ENCODE peak calls at places on chromosomes 6 and 20, in nine cellular contexts. One of them, this sample, is unnamed.

GRCh38 chr6:138093632-138094031 is 13.6 kb downstream of the PERP start:
- DNase-seq in K562: no peak
- DNase-seq in HepG2: no peak
- DNase-seq in HCT116: no peak
- DNase-seq in A549: no peak
- DNase-seq in SK-N-SH: no peak
- DNase-seq in GM23338: no peak
- DNase-seq in GM12878: no peak
- DNase-seq in Panc1: no peak
- DNase-seq in this sample: no peak

GRCh38 chr6:84139311-84139710 is 88.1 kb downstream of the CEP162 start:
- DNase-seq in HCT116: no peak
- DNase-seq in K562: no peak
- DNase-seq in GM23338: no peak
- DNase-seq in SK-N-SH: no peak
- DNase-seq in GM12878: no peak
- DNase-seq in HepG2: no peak
- DNase-seq in Panc1: no peak
- DNase-seq in A549: no peak
- DNase-seq in this sample: no peak

GRCh38 chr20:50600281-50600895 is 90.2 kb downstream of the PTPN1 start:
- DNase-seq in HepG2: no peak
- DNase-seq in K562: no peak
- DNase-seq in HCT116: no peak
- DNase-seq in GM23338: no peak
- DNase-seq in A549: no peak
- DNase-seq in SK-N-SH: no peak
- DNase-seq in GM12878: no peak
- DNase-seq in Panc1: no peak
- DNase-seq in this sample: no peak

GRCh38 chr20:64165866-64166600 is 1.8 kb downstream of the MYT1 start:
- DNase-seq in Panc1: no peak
- DNase-seq in HepG2: no peak
- DNase-seq in SK-N-SH: peak
- DNase-seq in GM12878: no peak
- DNase-seq in HCT116: no peak
- DNase-seq in A549: no peak
- DNase-seq in GM23338: no peak
- DNase-seq in K562: no peak
- DNase-seq in this sample: no peak

GRCh38 chr20:63743210-63743970 is 3.8 kb downstream of the SLC2A4RG start:
- DNase-seq in K562: no peak
- DNase-seq in GM23338: no peak
- DNase-seq in HepG2: no peak
- DNase-seq in GM12878: no peak
- DNase-seq in SK-N-SH: no peak
- DNase-seq in A549: no peak
- DNase-seq in Panc1: no peak
- DNase-seq in HCT116: no peak
- DNase-seq in this sample: no peak

GRCh38 chr20:64133951-64134407 is 26.6 kb upstream of the NPBWR2 start:
- DNase-seq in GM12878: no peak
- DNase-seq in SK-N-SH: peak
- DNase-seq in A549: no peak
- DNase-seq in Panc1: no peak
- DNase-seq in K562: no peak
- DNase-seq in HepG2: no peak
- DNase-seq in GM23338: peak
- DNase-seq in HCT116: no peak
- DNase-seq in this sample: peak

GRCh38 chr20:22946594-22946993 is 88.5 kb upstream of the SSTR4 start:
- DNase-seq in SK-N-SH: no peak
- DNase-seq in GM23338: no peak
- DNase-seq in HCT116: no peak
- DNase-seq in K562: no peak
- DNase-seq in GM12878: no peak
- DNase-seq in Panc1: no peak
- DNase-seq in A549: no peak
- DNase-seq in HepG2: no peak
- DNase-seq in this sample: no peak

GRCh38 chr20:8721098-8721497 is 347.8 kb upstream of the PLCB4 start:
- DNase-seq in HCT116: peak
- DNase-seq in GM23338: peak
- DNase-seq in Panc1: peak
- DNase-seq in SK-N-SH: peak
- DNase-seq in HepG2: peak
- DNase-seq in K562: no peak
- DNase-seq in A549: peak
- DNase-seq in GM12878: peak
- DNase-seq in this sample: no peak

GRCh38 chr20:62358728-62359490 is 8.2 kb downstream of the LAMA5 start:
- DNase-seq in SK-N-SH: no peak
- DNase-seq in Panc1: no peak
- DNase-seq in K562: peak
- DNase-seq in A549: no peak
- DNase-seq in GM23338: no peak
- DNase-seq in HepG2: no peak
- DNase-seq in HCT116: no peak
- DNase-seq in GM12878: no peak
- DNase-seq in this sample: no peak

GRCh38 chr6:75349262-75349984 is 64.8 kb upstream of the TMEM30A start:
- DNase-seq in SK-N-SH: peak
- DNase-seq in HCT116: no peak
- DNase-seq in GM12878: no peak
- DNase-seq in Panc1: no peak
- DNase-seq in HepG2: no peak
- DNase-seq in K562: peak
- DNase-seq in GM23338: peak
- DNase-seq in A549: no peak
- DNase-seq in this sample: no peak
- H3K27ac ChIP-seq in SK-N-SH: no peak
- H3K27ac ChIP-seq in HCT116: no peak
- H3K27ac ChIP-seq in GM12878: no peak
- H3K27ac ChIP-seq in Panc1: peak
- H3K27ac ChIP-seq in HepG2: no peak
- H3K27ac ChIP-seq in K562: no peak
- H3K27ac ChIP-seq in GM23338: peak
- H3K27ac ChIP-seq in A549: no peak
- H3K27ac ChIP-seq in this sample: no peak

GRCh38 chr6:111193156-111193555 is 105.9 kb downstream of the SLC16A10 start:
- DNase-seq in GM12878: no peak
- DNase-seq in SK-N-SH: no peak
- DNase-seq in GM23338: no peak
- DNase-seq in HCT116: no peak
- DNase-seq in Panc1: no peak
- DNase-seq in K562: no peak
- DNase-seq in A549: no peak
- DNase-seq in HepG2: no peak
- DNase-seq in this sample: no peak
- TF ChIP-seq REST in GM12878: no peak
- TF ChIP-seq REST in SK-N-SH: no peak
- TF ChIP-seq REST in GM23338: no peak
- TF ChIP-seq REST in HCT116: no peak
- TF ChIP-seq REST in Panc1: no peak
- TF ChIP-seq REST in K562: no peak
- TF ChIP-seq REST in A549: no peak
- TF ChIP-seq REST in HepG2: no peak
- TF ChIP-seq REST in this sample: no peak

GRCh38 chr20:3818155-3819151 is 1.9 kb upstream of the AP5S1 start:
- DNase-seq in GM12878: no peak
- DNase-seq in K562: peak
- DNase-seq in SK-N-SH: peak
- DNase-seq in HepG2: peak
- DNase-seq in GM23338: peak
- DNase-seq in Panc1: peak
- DNase-seq in A549: peak
- DNase-seq in HCT116: peak
- DNase-seq in this sample: peak
- TF ChIP-seq CTCF in GM12878: peak
- TF ChIP-seq CTCF in K562: peak
- TF ChIP-seq CTCF in SK-N-SH: peak
- TF ChIP-seq CTCF in HepG2: peak
- TF ChIP-seq CTCF in GM23338: peak
- TF ChIP-seq CTCF in Panc1: peak
- TF ChIP-seq CTCF in A549: peak
- TF ChIP-seq CTCF in HCT116: peak
- TF ChIP-seq CTCF in this sample: peak

GRCh38 chr6:108652375-108652774 is 91.7 kb downstream of the FOXO3 start:
- DNase-seq in SK-N-SH: no peak
- DNase-seq in A549: no peak
- DNase-seq in K562: no peak
- DNase-seq in GM12878: no peak
- DNase-seq in GM23338: no peak
- DNase-seq in HepG2: no peak
- DNase-seq in Panc1: no peak
- DNase-seq in HCT116: no peak
- DNase-seq in this sample: no peak
- H3K27ac ChIP-seq in SK-N-SH: peak
- H3K27ac ChIP-seq in A549: no peak
- H3K27ac ChIP-seq in K562: no peak
- H3K27ac ChIP-seq in GM12878: no peak
- H3K27ac ChIP-seq in GM23338: no peak
- H3K27ac ChIP-seq in HepG2: no peak
- H3K27ac ChIP-seq in Panc1: no peak
- H3K27ac ChIP-seq in HCT116: no peak
- H3K27ac ChIP-seq in this sample: no peak

DNA sequence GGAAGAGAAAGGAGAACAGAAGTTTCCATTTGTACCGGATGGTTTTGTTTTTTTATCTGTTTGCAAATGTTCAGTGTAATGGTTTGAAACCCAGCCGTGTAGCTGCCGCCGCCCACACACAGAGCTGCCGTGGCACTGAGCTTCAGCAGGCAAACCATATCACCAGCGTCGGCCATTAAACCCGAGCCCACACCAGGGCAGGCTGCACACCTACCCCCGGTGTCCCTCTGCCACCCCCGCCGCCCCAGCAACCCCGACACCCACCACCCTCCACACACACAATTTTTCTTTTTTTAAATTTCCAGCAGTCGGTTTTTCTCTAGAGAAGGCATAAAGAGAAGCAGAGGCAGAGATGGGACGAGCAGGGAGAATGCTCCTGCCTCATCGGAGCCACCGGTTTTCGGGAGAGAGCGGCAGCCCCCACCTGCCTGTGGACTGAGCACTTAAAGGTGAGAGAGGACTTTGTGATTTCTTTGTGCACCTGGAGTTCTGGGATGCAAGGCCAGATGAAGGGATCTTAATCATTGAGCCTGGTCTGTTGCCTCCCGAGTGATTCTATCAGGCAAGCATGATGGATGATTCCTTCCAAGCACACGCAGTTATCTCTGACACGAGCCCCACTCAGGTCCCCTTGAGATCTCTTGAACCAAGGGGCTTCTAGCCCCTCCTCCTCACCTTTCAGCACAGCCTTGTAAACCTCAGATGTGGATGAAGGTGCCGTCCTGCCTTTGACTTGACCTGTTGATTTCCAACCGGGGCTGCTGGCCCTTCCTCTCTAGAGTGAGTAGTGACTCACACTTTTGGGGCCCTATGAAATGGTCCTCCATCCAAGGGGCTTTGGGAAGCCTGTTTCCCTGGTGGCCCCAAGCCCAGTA is 17.5 kb upstream of the ZNF831 start:
- DNase-seq in K562: no peak
- DNase-seq in GM12878: no peak
- DNase-seq in SK-N-SH: no peak
- DNase-seq in Panc1: no peak
- DNase-seq in A549: no peak
- DNase-seq in HCT116: no peak
- DNase-seq in HepG2: no peak
- DNase-seq in GM23338: no peak
- DNase-seq in this sample: no peak
- TF ChIP-seq REST in K562: no peak
- TF ChIP-seq REST in GM12878: no peak
- TF ChIP-seq REST in SK-N-SH: no peak
- TF ChIP-seq REST in Panc1: no peak
- TF ChIP-seq REST in A549: no peak
- TF ChIP-seq REST in HCT116: no peak
- TF ChIP-seq REST in HepG2: no peak
- TF ChIP-seq REST in GM23338: no peak
- TF ChIP-seq REST in this sample: no peak

DNA sequence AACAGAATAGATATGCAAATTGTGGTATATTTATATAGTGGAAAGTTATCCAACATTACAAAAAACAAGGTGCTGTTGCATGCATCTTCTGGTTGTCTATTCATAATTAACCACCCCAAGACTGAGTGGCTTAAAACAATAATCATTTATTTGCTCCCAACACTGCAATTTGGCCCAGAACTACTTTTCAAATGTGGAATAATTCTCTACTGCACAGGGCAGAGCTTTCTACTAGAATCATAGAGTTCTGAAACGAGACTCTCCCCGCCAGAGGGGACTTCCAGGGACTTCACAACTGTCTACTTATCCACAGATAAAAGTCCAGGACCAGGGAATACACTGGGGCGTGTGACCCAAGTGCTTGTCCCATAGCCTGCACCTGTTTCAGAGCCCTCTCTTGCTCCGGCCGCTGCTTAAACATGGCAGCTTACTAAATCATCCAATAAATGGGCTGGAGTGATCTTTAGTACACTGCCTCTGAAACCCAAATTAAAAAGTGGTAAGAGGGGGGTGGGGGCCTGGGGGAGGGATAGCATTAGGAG is 9.0 kb upstream of the RAB44 start:
- DNase-seq in A549: no peak
- DNase-seq in GM23338: no peak
- DNase-seq in K562: no peak
- DNase-seq in HepG2: no peak
- DNase-seq in SK-N-SH: no peak
- DNase-seq in HCT116: no peak
- DNase-seq in Panc1: no peak
- DNase-seq in GM12878: no peak
- DNase-seq in this sample: no peak
- TF ChIP-seq CTCF in A549: no peak
- TF ChIP-seq CTCF in GM23338: no peak
- TF ChIP-seq CTCF in K562: no peak
- TF ChIP-seq CTCF in HepG2: no peak
- TF ChIP-seq CTCF in SK-N-SH: no peak
- TF ChIP-seq CTCF in HCT116: no peak
- TF ChIP-seq CTCF in Panc1: no peak
- TF ChIP-seq CTCF in GM12878: no peak
- TF ChIP-seq CTCF in this sample: no peak

GRCh38 chr20:47224857-47225256 is 131.6 kb downstream of the ZMYND8 start:
- DNase-seq in A549: no peak
- DNase-seq in Panc1: no peak
- DNase-seq in HepG2: no peak
- DNase-seq in GM23338: no peak
- DNase-seq in GM12878: no peak
- DNase-seq in K562: no peak
- DNase-seq in HCT116: no peak
- DNase-seq in SK-N-SH: no peak
- DNase-seq in this sample: no peak
- H3K27ac ChIP-seq in A549: no peak
- H3K27ac ChIP-seq in Panc1: no peak
- H3K27ac ChIP-seq in HepG2: no peak
- H3K27ac ChIP-seq in GM23338: no peak
- H3K27ac ChIP-seq in GM12878: no peak
- H3K27ac ChIP-seq in K562: no peak
- H3K27ac ChIP-seq in HCT116: no peak
- H3K27ac ChIP-seq in SK-N-SH: no peak
- H3K27ac ChIP-seq in this sample: no peak